ENCODE peak calls at places on chromosomes 11 and 22, in seven cellular contexts. T is amygdala; X is nephron progenitor cell; R is CD4-positive, alpha-beta T cell; A is lower lobe of right lung; B is hepatic stellate cell; W is EH. O is an unnamed sample.

GRCh38 chr11:86990520-86990919 is 35.3 kb upstream of the FZD4 start:
- DNase-seq in T (no peak), X (no peak), R (no peak), A (no peak), B (peak), W (peak), O (peak)

GRCh38 chr22:28801845-28802594 is 1.7 kb upstream of the XBP1 start:
- DNase-seq in T (no peak), X (no peak), R (no peak), A (no peak), B (no peak), W (peak), O (no peak)

GRCh38 chr11:17443000-17443399 is 33.6 kb downstream of the ABCC8 start:
- DNase-seq in T (no peak), X (no peak), R (no peak), A (no peak), B (no peak), W (no peak), O (no peak)

GRCh38 chr11:446886-447285 is 3.2 kb upstream of the PTDSS2 start:
- DNase-seq in T (no peak), X (no peak), R (no peak), A (peak), B (no peak), W (no peak), O (no peak)

GRCh38 chr11:86116996-86117705 is 48.3 kb upstream of the PICALM start:
- DNase-seq in T (no peak), X (no peak), R (no peak), A (no peak), B (no peak), W (peak), O (peak)

GRCh38 chr22:21791635-21792625 is 56.3 kb upstream of the YPEL1 start:
- DNase-seq in T (no peak), X (no peak), R (no peak), A (no peak), B (no peak), W (no peak), O (peak)

GRCh38 chr11:129455756-129456436 is 80.2 kb downstream of the BARX2 start:
- DNase-seq in T (no peak), X (peak), R (no peak), A (no peak), B (no peak), W (no peak), O (no peak)

GRCh38 chr11:76380977-76381719 is at the start of the genes GVQW3 and THAP12:
- DNase-seq in T (peak), X (peak), R (peak), A (peak), B (peak), W (peak), O (peak)

GRCh38 chr22:23071163-23072034 is 1.1 kb downstream of the GNAZ start:
- DNase-seq in T (no peak), X (no peak), R (no peak), A (peak), B (no peak), W (no peak), O (no peak)

GRCh38 chr22:42437488-42438292 is 5.5 kb upstream of the NFAM1 start:
- DNase-seq in T (peak), X (peak), R (peak), A (peak), B (peak), W (peak), O (peak)

GRCh38 chr11:111624602-111625001 is 22.4 kb downstream of the SIK2 start:
- DNase-seq in T (no peak), X (no peak), R (no peak), A (no peak), B (no peak), W (no peak), O (no peak)

GRCh38 chr11:103806130-103806900 is 230.1 kb upstream of the DDI1 start:
- DNase-seq in T (no peak), X (no peak), R (no peak), A (no peak), B (peak), W (peak), O (peak)

GRCh38 chr11:71063129-71063528 is 189.2 kb downstream of the SHANK2 start:
- DNase-seq in T (no peak), X (no peak), R (no peak), A (no peak), B (no peak), W (no peak), O (no peak)

GRCh38 chr11:101618691-101619090 is 34.9 kb upstream of the TRPC6 start:
- DNase-seq in T (no peak), X (no peak), R (no peak), A (no peak), B (no peak), W (peak), O (peak)

GRCh38 chr22:50507421-50507990 is at the start of gene LMF2:
- DNase-seq in T (no peak), X (peak), R (peak), A (peak), B (peak), W (no peak), O (peak)

GRCh38 chr11:66450610-66451009 is 12.0 kb upstream of the MRPL11 start:
- DNase-seq in T (no peak), X (no peak), R (no peak), A (no peak), B (no peak), W (no peak), O (no peak)

GRCh38 chr11:105538531-105538930 is 71.3 kb upstream of the GRIA4 start:
- DNase-seq in T (no peak), X (no peak), R (no peak), A (no peak), B (no peak), W (no peak), O (no peak)

GRCh38 chr11:71240865-71241691 is 11.3 kb downstream of the SHANK2 start:
- DNase-seq in T (no peak), X (peak), R (no peak), A (peak), B (peak), W (peak), O (peak)

GRCh38 chr22:19115628-19116027 is 6.6 kb downstream of the DGCR2 start:
- DNase-seq in T (no peak), X (no peak), R (no peak), A (no peak), B (no peak), W (peak), O (no peak)

GRCh38 chr11:65266210-65266609 is 4.4 kb downstream of the POLA2 start:
- DNase-seq in T (no peak), X (no peak), R (no peak), A (no peak), B (no peak), W (no peak), O (no peak)

GRCh38 chr11:121366970-121367369 is 74.4 kb downstream of the SC5D start:
- DNase-seq in T (no peak), X (no peak), R (no peak), A (no peak), B (no peak), W (no peak), O (no peak)

GRCh38 chr11:84524422-84525051 is 1102.6 kb downstream of the DLG2 start:
- DNase-seq in T (no peak), X (no peak), R (no peak), A (no peak), B (peak), W (peak), O (no peak)

GRCh38 chr22:40654522-40655167 is 18.1 kb upstream of the MRTFA start:
- DNase-seq in T (peak), X (no peak), R (no peak), A (no peak), B (peak), W (peak), O (peak)

GRCh38 chr11:120894207-120894989 is 129.5 kb upstream of the TBCEL start:
- DNase-seq in T (no peak), X (no peak), R (no peak), A (no peak), B (no peak), W (no peak), O (no peak)

O was measured in brain microvascular endothelial cell.